ENCODE peak calls at places on chromosome 7, in seven cellular contexts. J is dorsolateral prefrontal cortex, Y is GM12865, K is AG04449, P is kidney epithelial cell, M is fibroblast of lung, Z is RWPE1. O is an unnamed sample.
A peak's percentile ranks its signal among the peaks of the same experiment; 100 is the strongest.

GRCh38 chr7:875051-875450 is 1.3 kb upstream of the GET4 start:
- DNase-seq in Z (no peak), J (no peak), Y (no peak), K (no peak), P (no peak), M (no peak), O (no peak)

GRCh38 chr7:2116086-2116810 is 116.5 kb downstream of the MAD1L1 start:
- DNase-seq in Z (peak; percentile 90), J (peak; percentile 70), K (no peak), Y (no peak), M (peak; percentile 47), P (no peak), O (no peak)

GRCh38 chr7:156442503-156442902 is 198.1 kb upstream of the RNF32 start:
- DNase-seq in Y (no peak), J (no peak), Z (no peak), P (no peak), M (no peak), K (no peak), O (no peak)

GRCh38 chr7:75916685-75917634 is 2.0 kb downstream of the POR start:
- DNase-seq in M (no peak), P (no peak), Z (no peak), J (no peak), Y (no peak), K (no peak), O (no peak)

GRCh38 chr7:137025469-137026175 is 157.2 kb downstream of the CHRM2 start:
- DNase-seq in Z (no peak), Y (no peak), P (no peak), K (peak; percentile 64), M (peak; percentile 76), J (no peak), O (no peak)

GRCh38 chr7:106329408-106329807 is 44.6 kb upstream of the NAMPT start:
- DNase-seq in K (no peak), Z (no peak), Y (no peak), M (no peak), J (no peak), P (no peak), O (no peak)

GRCh38 chr7:43658718-43659548 is 70.4 kb downstream of the COA1 start:
- DNase-seq in Y (peak; percentile 70), M (peak; percentile 86), Z (peak; percentile 42), K (peak; percentile 89), P (no peak), J (no peak), O (no peak)

GRCh38 chr7:27897441-27897847 is 157.5 kb downstream of the TAX1BP1 start:
- DNase-seq in K (no peak), P (no peak), Y (no peak), J (no peak), Z (no peak), M (no peak), O (no peak)

GRCh38 chr7:132485600-132486594 is 90.4 kb downstream of the PLXNA4 start:
- DNase-seq in M (peak; percentile 17), K (no peak), Y (no peak), J (no peak), Z (no peak), P (no peak), O (no peak)

GRCh38 chr7:27110163-27110976 is 7.9 kb upstream of the HOXA2 start:
- DNase-seq in Y (no peak), J (no peak), K (peak; percentile 31), P (no peak), M (peak; percentile 95), Z (peak; percentile 81), O (no peak)

GRCh38 chr7:69749994-69750393 is 151.7 kb downstream of the AUTS2 start:
- DNase-seq in Z (no peak), Y (peak; percentile 29), K (no peak), M (no peak), J (no peak), P (no peak), O (no peak)

GRCh38 chr7:74068378-74069085 is 15.1 kb upstream of the LIMK1 start:
- DNase-seq in P (no peak), K (no peak), M (no peak), Y (no peak), Z (no peak), J (no peak), O (no peak)

GRCh38 chr7:128954830-128955797 is 17.4 kb downstream of the IRF5 start:
- DNase-seq in P (no peak), M (peak; percentile 50), Z (no peak), K (peak; percentile 36), J (no peak), Y (peak; percentile 70), O (no peak)

GRCh38 chr7:82166666-82167065 is 276.9 kb downstream of the CACNA2D1 start:
- DNase-seq in K (no peak), M (no peak), Y (no peak), J (no peak), P (no peak), Z (no peak), O (no peak)

GRCh38 chr7:156000601-156001396 is 188.5 kb upstream of the SHH start:
- DNase-seq in P (no peak), Y (no peak), M (no peak), Z (no peak), J (no peak), K (no peak), O (no peak)

GRCh38 chr7:131210618-131211017 is 117.1 kb upstream of the MKLN1 start:
- DNase-seq in P (no peak), K (no peak), Y (no peak), J (no peak), M (no peak), Z (no peak), O (no peak)

GRCh38 chr7:102080371-102081243 is 206.1 kb upstream of the SH2B2 start:
- DNase-seq in P (no peak), Y (no peak), M (no peak), Z (no peak), J (peak; percentile 45), K (no peak), O (no peak)

GRCh38 chr7:91050677-91051076 is 213.6 kb upstream of the FZD1 start:
- DNase-seq in J (no peak), P (no peak), K (no peak), Z (no peak), Y (peak; percentile 46), M (no peak), O (no peak)

GRCh38 chr7:66921396-66921917 is 432 bp downstream of the TMEM248 start:
- DNase-seq in M (peak; percentile 51), Z (peak; percentile 48), Y (no peak), J (no peak), K (no peak), P (no peak), O (peak; percentile 88)

GRCh38 chr7:83410989-83411591 is 237.8 kb downstream of the SEMA3E start:
- DNase-seq in J (peak; percentile 23), M (peak; percentile 77), Z (peak; percentile 23), P (no peak), Y (peak; percentile 66), K (peak; percentile 7), O (no peak)

GRCh38 chr7:157362729-157363128 is 25.9 kb downstream of the DNAJB6 start:
- DNase-seq in M (no peak), K (no peak), Z (no peak), Y (no peak), J (no peak), P (no peak), O (no peak)

GRCh38 chr7:31663072-31663471 is 23.9 kb upstream of the PPP1R17 start:
- DNase-seq in K (no peak), Y (no peak), P (no peak), Z (no peak), J (no peak), M (no peak), O (no peak)
- TF ChIP-seq CTCF in K (no peak), Y (no peak), P (no peak), Z (no peak), J (no peak), M (no peak), O (no peak)

GRCh38 chr7:100943693-100944092 is 5.6 kb upstream of the MUC3A start:
- DNase-seq in K (no peak), Y (no peak), P (no peak), J (no peak), M (no peak), Z (no peak), O (no peak)
- TF ChIP-seq CTCF in K (no peak), Y (no peak), P (no peak), J (no peak), M (no peak), Z (no peak), O (no peak)

GRCh38 chr7:34165927-34166550 is 260.7 kb downstream of the BMPER start:
- DNase-seq in P (no peak), M (peak; percentile 63), Z (no peak), Y (peak; percentile 7), K (no peak), J (no peak), O (no peak)
- TF ChIP-seq CTCF in P (peak; percentile 57), M (peak; percentile 76), Z (peak; percentile 36), Y (peak; percentile 23), K (peak; percentile 65), J (peak; percentile 38), O (peak; percentile 79)

GRCh38 chr7:20993693-20994092 is 207.0 kb upstream of the SP8 start:
- DNase-seq in Y (no peak), Z (no peak), P (no peak), M (no peak), K (no peak), J (no peak), O (no peak)

DNA sequence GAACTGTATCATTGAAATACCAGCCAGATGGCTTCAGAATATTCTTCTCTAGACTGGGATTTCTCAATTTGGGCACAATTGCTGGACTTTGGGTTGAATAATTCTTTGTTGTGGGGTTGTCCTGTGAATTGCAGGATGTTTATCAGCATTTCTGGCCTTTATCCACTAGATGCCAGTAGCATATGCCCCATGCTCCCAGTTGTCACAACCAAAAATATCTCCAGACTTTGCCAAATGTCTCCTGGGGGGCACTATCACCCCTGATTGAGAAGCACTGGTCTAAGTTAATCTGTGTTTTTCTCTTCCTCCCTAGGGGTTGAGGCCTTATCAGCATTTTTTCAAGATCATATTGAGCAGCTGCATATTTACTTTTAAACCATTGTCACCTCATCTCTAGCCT is 204.9 kb upstream of the SP8 start:
- DNase-seq in Z (no peak), M (no peak), P (no peak), K (no peak), Y (no peak), J (no peak), O (no peak)
- TF ChIP-seq CTCF in Z (peak; percentile 10), M (no peak), P (peak; percentile 32), K (no peak), Y (peak; percentile 6), J (no peak), O (no peak)

DNA sequence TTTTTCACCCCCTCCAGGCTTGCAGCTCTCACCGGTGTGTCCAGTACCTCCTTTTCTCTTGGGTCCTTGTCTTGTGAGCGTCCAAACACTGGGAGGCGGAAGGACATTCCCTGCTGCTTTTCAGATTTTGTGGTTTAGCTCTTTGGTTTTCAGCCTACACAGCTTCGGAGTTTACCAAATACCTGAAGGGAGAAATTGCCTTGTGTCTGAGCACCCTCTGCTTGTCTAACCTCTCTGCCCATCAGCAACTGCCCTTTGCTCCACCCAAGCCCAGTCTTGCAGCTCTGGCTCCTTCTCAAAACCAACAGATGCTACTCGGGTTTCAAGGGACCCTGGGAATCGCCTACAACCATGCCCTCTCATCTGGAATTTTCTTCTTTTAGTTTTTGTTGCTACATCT is 519.1 kb upstream of the IGFBP3 start:
- DNase-seq in J (no peak), Z (no peak), K (no peak), M (no peak), P (no peak), Y (no peak), O (no peak)
- TF ChIP-seq CTCF in J (no peak), Z (no peak), K (no peak), M (no peak), P (no peak), Y (no peak), O (peak; percentile 33)